ENCODE peak calls at places on chromosome 9, in six cellular contexts. Y is IMR-90, I is SK-N-SH, Z is HepG2, Q is GM12878, J is A549. R is an unnamed sample.

GRCh38 chr9:84207443-84208032 is 133.0 kb downstream of the SLC28A3 start:
- DNase-seq in Q (no peak), Z (no peak), J (no peak), I (no peak), Y (no peak), R (no peak)

GRCh38 chr9:23826120-23826629 is at the start of gene ELAVL2:
- DNase-seq in Y (peak; percentile 81), I (peak; percentile 88), J (peak; percentile 99), Q (peak; percentile 26), Z (no peak), R (no peak)

GRCh38 chr9:31272456-31273295 is 1111.8 kb upstream of the ACO1 start:
- DNase-seq in J (no peak), Z (no peak), I (no peak), Q (no peak), Y (no peak), R (peak; percentile 63)

GRCh38 chr9:137919095-137919465 is 41.5 kb downstream of the CACNA1B start:
- DNase-seq in J (no peak), Z (no peak), I (no peak), Q (no peak), Y (no peak), R (no peak)

GRCh38 chr9:127977877-127978647 is 2.7 kb downstream of the EEIG1 start:
- DNase-seq in J (peak; percentile 65), Q (no peak), Z (no peak), I (no peak), Y (peak; percentile 80), R (no peak)

GRCh38 chr9:37551468-37551867 is 24.7 kb downstream of the FBXO10 start:
- DNase-seq in J (no peak), Y (no peak), Z (no peak), I (no peak), Q (no peak), R (no peak)

GRCh38 chr9:93427655-93428379 is 23.7 kb upstream of the FAM120A start:
- DNase-seq in Q (no peak), I (no peak), Y (no peak), Z (peak; percentile 13), J (no peak), R (no peak)

GRCh38 chr9:95131023-95131943 is 186.2 kb downstream of the FANCC start:
- DNase-seq in J (peak; percentile 58), I (peak; percentile 70), Z (peak; percentile 33), Y (peak; percentile 60), Q (no peak), R (peak; percentile 21)

GRCh38 chr9:111979561-111979960 is 82.9 kb downstream of the UGCG start:
- DNase-seq in Q (no peak), I (no peak), Z (no peak), Y (no peak), J (no peak), R (no peak)

GRCh38 chr9:127179633-127180401 is 57.4 kb upstream of the ANGPTL2 start:
- DNase-seq in Z (no peak), Q (no peak), I (no peak), J (no peak), Y (no peak), R (no peak)

GRCh38 chr9:69443178-69443577 is 118.2 kb downstream of the ENTREP1 start:
- DNase-seq in I (no peak), Q (no peak), J (no peak), Z (no peak), Y (no peak), R (no peak)

GRCh38 chr9:119868694-119869093 is 499.5 kb upstream of the BRINP1 start:
- DNase-seq in J (no peak), Y (no peak), Q (no peak), Z (no peak), I (peak; percentile 68), R (no peak)

GRCh38 chr9:107863406-107863805 is 373.8 kb upstream of the KLF4 start:
- DNase-seq in Q (no peak), Y (no peak), Z (no peak), J (no peak), I (no peak), R (no peak)

GRCh38 chr9:77999231-77999631 is 32.4 kb downstream of the GNAQ start:
- DNase-seq in Q (no peak), I (no peak), J (no peak), Z (no peak), Y (peak; percentile 35), R (no peak)

GRCh38 chr9:97938081-97938644 is at the start of gene HEMGN:
- DNase-seq in Y (no peak), J (no peak), I (no peak), Z (no peak), Q (peak; percentile 28), R (no peak)

GRCh38 chr9:128714586-128715435 is 9.1 kb downstream of the ZDHHC12 start:
- DNase-seq in Q (no peak), I (no peak), Z (no peak), Y (no peak), J (no peak), R (no peak)

GRCh38 chr9:27540537-27540936 is 10.9 kb upstream of the MOB3B start:
- DNase-seq in J (no peak), Q (no peak), Y (peak; percentile 55), I (no peak), Z (no peak), R (no peak)

GRCh38 chr9:111427186-111427585 is 57.0 kb downstream of the ECPAS start:
- DNase-seq in Q (no peak), J (peak; percentile 47), Z (no peak), Y (peak; percentile 67), I (no peak), R (peak; percentile 15)

GRCh38 chr9:81801190-81801589 is 111.8 kb upstream of the TLE1 start:
- DNase-seq in J (peak; percentile 70), Q (no peak), I (no peak), Y (peak; percentile 51), Z (no peak), R (no peak)

GRCh38 chr9:13443380-13444271 is 164.1 kb upstream of the MPDZ start:
- DNase-seq in Y (no peak), I (no peak), J (no peak), Q (no peak), Z (no peak), R (no peak)

GRCh38 chr9:75228893-75229292 is 140.6 kb downstream of the OSTF1 start:
- DNase-seq in Z (no peak), J (no peak), I (no peak), Y (no peak), Q (no peak), R (no peak)

GRCh38 chr9:38708759-38709158 is 11.2 kb downstream of the FAM240B start:
- DNase-seq in Z (no peak), J (no peak), I (peak; percentile 37), Y (no peak), Q (no peak), R (no peak)

GRCh38 chr9:22447607-22448305 is 1.1 kb downstream of the DMRTA1 start:
- DNase-seq in Y (no peak), Q (no peak), I (no peak), J (peak; percentile 23), Z (no peak), R (no peak)

GRCh38 chr9:89878687-89879086 is 273.9 kb downstream of the GADD45G start:
- DNase-seq in Z (peak; percentile 12), I (peak; percentile 49), J (no peak), Q (no peak), Y (no peak), R (no peak)

GRCh38 chr9:21609506-21609905 is 127.4 kb upstream of the IFNE start:
- DNase-seq in Z (no peak), J (no peak), Y (no peak), I (no peak), Q (no peak), R (no peak)

GRCh38 chr9:20507431-20507830 is 114.9 kb downstream of the MLLT3 start:
- DNase-seq in I (no peak), Q (no peak), Y (no peak), J (no peak), Z (no peak), R (no peak)

GRCh38 chr9:137294091-137294683 is 7.9 kb downstream of the NRARP start:
- DNase-seq in Z (peak; percentile 80), J (peak; percentile 83), Y (peak; percentile 56), I (peak; percentile 73), Q (no peak), R (peak; percentile 74)

GRCh38 chr9:17782750-17783149 is 203.9 kb downstream of the SH3GL2 start:
- DNase-seq in I (no peak), Z (no peak), Q (no peak), Y (no peak), J (no peak), R (no peak)

GRCh38 chr9:99814359-99814758 is 7.3 kb upstream of the NR4A3 start:
- DNase-seq in J (no peak), I (no peak), Y (no peak), Z (no peak), Q (no peak), R (no peak)

GRCh38 chr9:133114886-133115603 is 6.0 kb downstream of the RALGDS start:
- DNase-seq in J (no peak), Q (no peak), I (no peak), Z (no peak), Y (no peak), R (no peak)

GRCh38 chr9:131942076-131942720 is 137.5 kb downstream of the MED27 start:
- DNase-seq in Y (peak; percentile 36), J (no peak), Q (no peak), Z (no peak), I (no peak), R (no peak)

GRCh38 chr9:20139755-20140154 is 350.9 kb upstream of the SLC24A2 start:
- DNase-seq in Z (no peak), J (no peak), I (no peak), Q (no peak), Y (no peak), R (no peak)

DNA sequence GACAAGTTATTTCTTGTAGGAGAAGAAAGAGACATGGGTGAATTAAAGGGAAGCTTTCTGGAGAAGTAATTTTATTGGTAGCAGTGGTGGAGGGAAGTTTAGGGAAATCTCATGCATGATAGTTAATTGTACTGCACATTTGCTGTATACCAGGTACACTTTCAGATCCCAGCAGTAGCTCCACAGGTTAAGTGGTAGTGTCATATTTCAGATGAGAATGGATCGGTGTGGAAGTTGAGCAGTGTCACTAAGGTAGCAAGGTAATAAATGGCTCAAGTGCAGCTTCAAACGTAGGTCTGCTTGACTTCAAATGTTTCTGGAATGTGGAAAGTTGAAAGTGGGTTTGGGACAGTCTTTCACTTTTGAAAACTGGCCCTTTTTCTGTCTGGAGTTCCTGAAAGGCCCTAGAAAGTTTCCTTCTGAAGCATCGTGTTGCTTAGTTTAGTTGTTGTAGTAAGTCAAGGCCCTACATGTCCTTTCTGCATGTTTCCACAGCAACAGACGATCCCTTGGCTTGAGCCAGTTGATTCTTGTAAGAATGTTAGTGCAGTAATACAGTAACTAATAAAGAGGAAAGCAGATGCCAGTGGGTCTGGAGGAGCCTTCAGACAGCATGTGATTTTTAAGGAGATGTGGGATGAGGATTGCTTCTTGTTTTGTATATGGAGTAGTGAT is 3.7 kb downstream of the CLTA start:
- DNase-seq in Y (peak; percentile 25), I (no peak), Q (no peak), J (no peak), Z (no peak), R (no peak)
- H3K4me2 ChIP-seq in Y (peak overlapping the region; percentile 62), I (peak overlapping the region; percentile 83), Q (peak overlapping the region; percentile 87), J (peak overlapping the region; percentile 20), Z (no peak overlapping the region), R (no peak overlapping the region)

GRCh38 chr9:8262625-8263622 is 463.3 kb upstream of the DMAC1 start:
- DNase-seq in I (no peak), Q (no peak), J (no peak), Y (no peak), Z (no peak), R (no peak)
- TF ChIP-seq RAD21 in I (no peak), Q (no peak), J (no peak), Y (no peak), Z (no peak), R (no peak)

GRCh38 chr9:738209-738915 is 103.1 kb upstream of the DMRT1 start:
- DNase-seq in Q (no peak), J (peak; percentile 79), I (no peak), Z (no peak), Y (peak; percentile 98), R (peak; percentile 32)
- H3K4me2 ChIP-seq in Q (no peak overlapping the region), J (peak overlapping the region; percentile 53), I (peak overlapping the region; percentile 35), Z (no peak overlapping the region), Y (peak overlapping the region; percentile 64), R (peak overlapping the region; percentile 49)

GRCh38 chr9:101418518-101419111 is 17.0 kb downstream of the ALDOB start:
- DNase-seq in Z (no peak), J (no peak), I (no peak), Y (peak; percentile 58), Q (no peak), R (no peak)
- TF ChIP-seq RAD21 in Z (no peak), J (no peak), I (no peak), Y (no peak), Q (no peak), R (no peak)